ENCODE peak calls at places on chromosomes 3 and 15, in four cellular contexts. M, J, H and F are unnamed samples.

GRCh38 chr3:115169808-115170207 is 22.7 kb upstream of the ZBTB20 start:
- DNase-seq in J (no peak), M (no peak), H (no peak), F (no peak)

GRCh38 chr3:70245746-70246525 is 66.5 kb downstream of the MDFIC2 start:
- DNase-seq in M (no peak), J (no peak), H (no peak), F (no peak)

GRCh38 chr3:140288575-140288974 is 353.6 kb downstream of the CLSTN2 start:
- DNase-seq in H (no peak), J (no peak), M (no peak), F (no peak)

GRCh38 chr15:93759626-93760025 is 471.7 kb upstream of the MCTP2 start:
- DNase-seq in M (no peak), H (no peak), J (no peak), F (no peak)

GRCh38 chr3:196273655-196274054 is 13.9 kb downstream of the PCYT1A start:
- DNase-seq in H (no peak), J (no peak), M (no peak), F (no peak)

GRCh38 chr3:155664922-155665695 is 79.8 kb downstream of the PLCH1 start:
- DNase-seq in J (peak), H (peak), M (peak), F (peak)

GRCh38 chr3:56862352-56863062 is 60.8 kb upstream of the ARHGEF3 start:
- DNase-seq in H (no peak), M (no peak), J (peak), F (no peak)

GRCh38 chr3:113698891-113699465 is 2.5 kb upstream of the USF3 start:
- DNase-seq in H (peak), J (peak), M (peak), F (no peak)

GRCh38 chr15:78016860-78017259 is 60.7 kb downstream of the TBC1D2B start:
- DNase-seq in M (no peak), H (no peak), J (no peak), F (no peak)

GRCh38 chr3:4570840-4571621 is 77.9 kb downstream of the ITPR1 start:
- DNase-seq in H (no peak), J (no peak), M (no peak), F (no peak)

GRCh38 chr15:78049691-78050440 is 27.6 kb downstream of the TBC1D2B start:
- DNase-seq in H (no peak), J (peak), M (no peak), F (no peak)

GRCh38 chr3:23254875-23255274 is 51.7 kb downstream of the UBE2E2 start:
- DNase-seq in J (no peak), H (no peak), M (no peak), F (no peak)

GRCh38 chr15:86611392-86612040 is 531.8 kb downstream of the AGBL1 start:
- DNase-seq in H (no peak), J (no peak), M (no peak), F (no peak)

GRCh38 chr3:106208979-106209378 is 340.2 kb upstream of the CBLB start:
- DNase-seq in J (peak), H (no peak), M (no peak), F (no peak)

GRCh38 chr3:78972617-78973301 is 795.0 kb downstream of the ROBO1 start:
- DNase-seq in H (no peak), J (no peak), M (no peak), F (no peak)

GRCh38 chr15:85941186-85941855 is 138.3 kb upstream of the AGBL1 start:
- DNase-seq in J (no peak), H (no peak), M (no peak), F (peak)

GRCh38 chr3:134315286-134316106 is 58.8 kb downstream of the AMOTL2 start:
- DNase-seq in J (peak), H (peak), M (peak), F (peak)

GRCh38 chr3:122719273-122719921 is 38.8 kb downstream of the PARP14 start:
- DNase-seq in J (no peak), H (no peak), M (no peak), F (no peak)

GRCh38 chr3:42133500-42134298 is 42.5 kb downstream of the TRAK1 start:
- DNase-seq in H (no peak), J (no peak), M (no peak), F (no peak)

GRCh38 chr15:63502137-63502801 is 2.1 kb upstream of the USP3 start:
- DNase-seq in J (peak), M (no peak), H (peak), F (no peak)

GRCh38 chr3:171712168-171712938 is 97.9 kb downstream of the PLD1 start:
- DNase-seq in H (no peak), M (no peak), J (peak), F (no peak)

GRCh38 chr15:59371458-59372351 is 966 bp downstream of the MYO1E start:
- DNase-seq in H (peak), M (no peak), J (no peak), F (peak)

GRCh38 chr3:187112934-187113793 is 26.1 kb downstream of the RPL39L start:
- DNase-seq in M (no peak), J (peak), H (no peak), F (no peak)

GRCh38 chr3:30269751-30270445 is 336.5 kb upstream of the TGFBR2 start:
- DNase-seq in H (no peak), M (no peak), J (no peak), F (no peak)

GRCh38 chr15:95940431-95940985 is 390.0 kb upstream of the NR2F2 start:
- DNase-seq in J (no peak), M (no peak), H (no peak), F (no peak)

GRCh38 chr3:105798381-105798934 is 70.4 kb downstream of the CBLB start:
- DNase-seq in H (no peak), J (no peak), M (no peak), F (no peak)

GRCh38 chr3:7436542-7436941 is 575.6 kb downstream of the GRM7 start:
- DNase-seq in M (no peak), H (no peak), J (no peak), F (no peak)

GRCh38 chr3:61986473-61986872 is 386.9 kb downstream of the FEZF2 start:
- DNase-seq in H (no peak), J (no peak), M (no peak), F (no peak)
- H3K27ac ChIP-seq in H (no peak), J (no peak), M (no peak), F (no peak)

GRCh38 chr15:101190196-101190595 is 61.7 kb downstream of the CHSY1 start:
- DNase-seq in H (no peak), J (peak), M (no peak), F (no peak)

GRCh38 chr15:101191242-101191641 is 60.6 kb downstream of the CHSY1 start:
- DNase-seq in H (no peak), J (peak), M (no peak), F (no peak)

GRCh38 chr15:101188517-101189340 is 63.1 kb downstream of the CHSY1 start:
- DNase-seq in H (no peak), M (no peak), J (peak), F (no peak)

GRCh38 chr15:101189341-101189679 is 62.5 kb downstream of the CHSY1 start:
- DNase-seq in M (no peak), J (no peak), H (no peak), F (no peak)

GRCh38 chr15:101189708-101190107 is 62.1 kb downstream of the CHSY1 start:
- DNase-seq in H (no peak), M (no peak), J (no peak), F (no peak)
- H3K27ac ChIP-seq in H (peak), M (peak), J (peak), F (peak)

GRCh38 chr3:142894493-142894892 is 5.6 kb upstream of the PCOLCE2 start:
- DNase-seq in M (no peak), J (no peak), H (no peak), F (no peak)

GRCh38 chr3:142898346-142899213 is 9.7 kb upstream of the PCOLCE2 start:
- DNase-seq in H (no peak), J (no peak), M (no peak), F (no peak)

GRCh38 chr3:142896996-142897395 is 8.1 kb upstream of the PCOLCE2 start:
- DNase-seq in H (no peak), M (no peak), J (no peak), F (no peak)

GRCh38 chr3:142897807-142898206 is 8.9 kb upstream of the PCOLCE2 start:
- DNase-seq in H (no peak), J (no peak), M (no peak), F (no peak)

DNA sequence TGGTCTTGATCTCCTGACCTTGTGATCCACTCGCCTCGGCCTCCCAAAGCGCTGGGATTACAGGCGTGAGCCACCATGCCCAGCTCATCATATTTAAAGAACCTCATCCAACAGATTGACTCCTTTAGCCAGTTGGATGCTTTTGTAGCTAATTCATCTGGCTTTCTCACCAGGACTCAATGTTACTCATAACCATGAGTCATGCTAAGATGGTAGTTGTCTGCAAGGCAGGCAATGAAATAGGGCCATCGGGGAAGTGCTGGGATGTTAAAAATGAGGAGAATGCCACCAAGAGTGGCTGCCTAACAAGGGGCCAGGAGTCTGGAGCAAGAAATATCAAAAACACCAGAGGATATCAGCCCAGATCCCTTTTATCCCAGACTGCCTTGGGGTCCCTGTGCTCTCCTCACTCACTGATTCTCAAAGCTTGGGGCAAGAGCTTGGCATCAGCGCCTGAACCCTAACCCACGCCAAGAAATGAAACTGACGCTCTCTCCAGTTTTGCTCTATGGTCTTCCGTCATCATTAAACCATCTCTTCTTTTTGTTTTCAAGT is 7.4 kb upstream of the PCOLCE2 start:
- DNase-seq in J (peak), M (no peak), H (no peak), F (no peak)
- H3K27ac ChIP-seq in J (no peak), M (no peak), H (no peak), F (no peak)

GRCh38 chr15:89761009-89761831 is 10.2 kb upstream of the MESP1 start:
- DNase-seq in M (no peak), H (no peak), J (no peak), F (no peak)
- H3K27ac ChIP-seq in M (no peak), H (peak), J (no peak), F (no peak)

GRCh38 chr15:88621789-88622604 is 857 bp downstream of the AEN start:
- DNase-seq in M (no peak), H (peak), J (peak), F (no peak)
- H3K27ac ChIP-seq in M (peak), H (peak), J (peak), F (peak)

GRCh38 chr3:111084911-111085310 is 13.3 kb downstream of the NECTIN3 start:
- DNase-seq in M (no peak), H (no peak), J (no peak), F (no peak)
- H3K27ac ChIP-seq in M (no peak), H (no peak), J (no peak), F (no peak)